ENCODE peak calls at places on chromosomes 2 and 18, in eight cellular contexts. One of them, this sample, is unnamed.
A peak's percentile ranks its signal among the peaks of the same experiment; 100 is the strongest.

GRCh38 chr18:49368876-49369440 is 91.5 kb downstream of the DYM start:
- DNase-seq in upper lobe of right lung: peak; percentile 68
- DNase-seq in GM19239: no peak
- DNase-seq in MCF 10A: no peak
- DNase-seq in GM23248: no peak
- DNase-seq in HAP-1: no peak
- DNase-seq in epithelial cell of esophagus: peak; percentile 29
- DNase-seq in HTR-8/SVneo: no peak
- DNase-seq in this sample: peak; percentile 52

GRCh38 chr2:29119211-29119610 is 4.0 kb downstream of the CLIP4 start:
- DNase-seq in GM23248: no peak
- DNase-seq in epithelial cell of esophagus: no peak
- DNase-seq in MCF 10A: no peak
- DNase-seq in HTR-8/SVneo: no peak
- DNase-seq in upper lobe of right lung: no peak
- DNase-seq in GM19239: no peak
- DNase-seq in HAP-1: no peak
- DNase-seq in this sample: peak; percentile 29

GRCh38 chr2:240820014-240820606 is at the start of gene KIF1A:
- DNase-seq in GM19239: no peak
- DNase-seq in HTR-8/SVneo: no peak
- DNase-seq in GM23248: no peak
- DNase-seq in upper lobe of right lung: no peak
- DNase-seq in epithelial cell of esophagus: no peak
- DNase-seq in HAP-1: peak; percentile 72
- DNase-seq in MCF 10A: no peak
- DNase-seq in this sample: no peak

GRCh38 chr2:84297155-84297554 is 161.9 kb downstream of the SUCLG1 start:
- DNase-seq in HAP-1: peak; percentile 61
- DNase-seq in HTR-8/SVneo: peak; percentile 34
- DNase-seq in GM19239: no peak
- DNase-seq in MCF 10A: peak; percentile 73
- DNase-seq in upper lobe of right lung: no peak
- DNase-seq in GM23248: no peak
- DNase-seq in epithelial cell of esophagus: peak; percentile 94
- DNase-seq in this sample: peak; percentile 73

GRCh38 chr2:10478298-10478625 is 30.1 kb upstream of the ODC1 start:
- DNase-seq in GM23248: no peak
- DNase-seq in HTR-8/SVneo: no peak
- DNase-seq in MCF 10A: no peak
- DNase-seq in epithelial cell of esophagus: no peak
- DNase-seq in upper lobe of right lung: peak; percentile 52
- DNase-seq in HAP-1: no peak
- DNase-seq in GM19239: no peak
- DNase-seq in this sample: no peak

GRCh38 chr2:100857341-100857740 is 37.4 kb downstream of the NPAS2 start:
- DNase-seq in GM23248: no peak
- DNase-seq in epithelial cell of esophagus: no peak
- DNase-seq in HAP-1: no peak
- DNase-seq in HTR-8/SVneo: no peak
- DNase-seq in GM19239: no peak
- DNase-seq in upper lobe of right lung: no peak
- DNase-seq in MCF 10A: no peak
- DNase-seq in this sample: no peak

GRCh38 chr2:21256006-21256405 is 132.2 kb downstream of the TDRD15 start:
- DNase-seq in GM19239: no peak
- DNase-seq in epithelial cell of esophagus: peak; percentile 1
- DNase-seq in HTR-8/SVneo: no peak
- DNase-seq in HAP-1: no peak
- DNase-seq in upper lobe of right lung: no peak
- DNase-seq in GM23248: no peak
- DNase-seq in MCF 10A: peak; percentile 30
- DNase-seq in this sample: peak; percentile 81

GRCh38 chr2:232687382-232688160 is 9.6 kb upstream of the GIGYF2 start:
- DNase-seq in HTR-8/SVneo: no peak
- DNase-seq in upper lobe of right lung: no peak
- DNase-seq in HAP-1: no peak
- DNase-seq in epithelial cell of esophagus: no peak
- DNase-seq in GM19239: no peak
- DNase-seq in MCF 10A: no peak
- DNase-seq in GM23248: no peak
- DNase-seq in this sample: no peak

This sample was measured in mammary epithelial cell.